ENCODE peak calls at places on chromosomes 12 and 14, in ten cellular contexts. M, R, X, Q, B, D, L, W, A and U are unnamed samples.

GRCh38 chr14:72830786-72831583 is 62.9 kb downstream of the DPF3 start:
- DNase-seq in M (no peak), R (no peak), X (no peak), Q (peak), B (no peak), D (no peak), L (no peak), W (no peak), A (no peak), U (no peak)

GRCh38 chr14:104964546-104964945 is 13.6 kb downstream of the AHNAK2 start:
- DNase-seq in M (no peak), R (no peak), X (no peak), Q (no peak), B (no peak), D (no peak), L (no peak), W (no peak), A (no peak), U (no peak)

GRCh38 chr12:123038966-123039365 is 58.5 kb downstream of the ARL6IP4 start:
- DNase-seq in M (no peak), R (no peak), X (no peak), Q (no peak), B (no peak), D (no peak), L (no peak), W (no peak), A (no peak), U (no peak)

GRCh38 chr12:87344699-87345098 is 684.5 kb downstream of the C12orf50 start:
- DNase-seq in M (no peak), R (no peak), X (no peak), Q (no peak), B (no peak), D (peak), L (no peak), W (no peak), A (no peak), U (no peak)

GRCh38 chr14:64504897-64505771 is 564 bp downstream of the ZBTB1 start:
- DNase-seq in M (peak), R (peak), X (peak), Q (peak), B (peak), D (peak), L (peak), W (peak), A (peak), U (peak)

GRCh38 chr14:68854421-68854820 is 61.6 kb upstream of the ZFP36L1 start:
- DNase-seq in M (no peak), R (no peak), X (no peak), Q (no peak), B (no peak), D (no peak), L (no peak), W (no peak), A (no peak), U (no peak)

GRCh38 chr12:42332301-42332894 is 6.4 kb downstream of the PPHLN1 start:
- DNase-seq in M (no peak), R (peak), X (no peak), Q (no peak), B (no peak), D (peak), L (peak), W (peak), A (no peak), U (peak)

GRCh38 chr14:51014086-51014485 is 69.8 kb upstream of the PYGL start:
- DNase-seq in M (no peak), R (no peak), X (no peak), Q (no peak), B (no peak), D (peak), L (no peak), W (no peak), A (no peak), U (no peak)

GRCh38 chr12:16165506-16165905 is 112.0 kb downstream of the SLC15A5 start:
- DNase-seq in M (no peak), R (no peak), X (no peak), Q (peak), B (no peak), D (peak), L (peak), W (peak), A (no peak), U (no peak)

GRCh38 chr14:100816950-100817901 is 8.7 kb upstream of the MEG3 start:
- DNase-seq in M (no peak), R (no peak), X (no peak), Q (no peak), B (no peak), D (no peak), L (no peak), W (no peak), A (no peak), U (no peak)

GRCh38 chr12:42039146-42039545 is 105.5 kb downstream of the GXYLT1 start:
- DNase-seq in M (no peak), R (no peak), X (no peak), Q (no peak), B (no peak), D (peak), L (no peak), W (no peak), A (no peak), U (no peak)